ENCODE peak calls at places on chromosomes 16 and 17, in four cellular contexts. Y is NCI-H2227 treated with DMSO at 0.1 percent for 48 hours, J is natural killer cell, X is ELF-1. M is an unnamed sample.

GRCh38 chr16:82876951-82877350 is 250.2 kb downstream of the CDH13 start:
- DNase-seq in Y (no peak), J (no peak), X (no peak), M (no peak)

GRCh38 chr16:305916-306315 is 23.0 kb downstream of the PDIA2 start:
- DNase-seq in Y (no peak), J (no peak), X (no peak), M (no peak)

GRCh38 chr17:48055531-48056245 is 7.5 kb downstream of the NFE2L1 start:
- DNase-seq in Y (no peak), J (no peak), X (peak), M (peak)

GRCh38 chr16:3874242-3874641 is 6.3 kb downstream of the CREBBP start:
- DNase-seq in Y (no peak), J (no peak), X (no peak), M (no peak)

GRCh38 chr16:46731691-46732555 is 16.2 kb downstream of the MYLK3 start:
- DNase-seq in Y (no peak), J (no peak), X (no peak), M (no peak)

GRCh38 chr17:56045907-56046306 is 107.4 kb upstream of the ANKFN1 start:
- DNase-seq in Y (no peak), J (no peak), X (no peak), M (no peak)

GRCh38 chr17:63998721-63999679 is 849 bp downstream of the PRR29 start:
- DNase-seq in Y (no peak), J (no peak), X (no peak), M (no peak)

GRCh38 chr17:7330099-7331015 is 1.2 kb upstream of the NEURL4 start:
- DNase-seq in Y (peak), J (peak), X (peak), M (peak)

GRCh38 chr17:59377410-59377809 is 46.0 kb downstream of the YPEL2 start:
- DNase-seq in Y (no peak), J (no peak), X (no peak), M (no peak)

GRCh38 chr17:75271955-75272847 is 1.2 kb upstream of the MIF4GD start:
- DNase-seq in Y (no peak), J (no peak), X (no peak), M (peak)

GRCh38 chr17:48626470-48627241 is 498 bp upstream of the HOXB9 start:
- DNase-seq in Y (peak), J (peak), X (peak), M (peak)

GRCh38 chr17:74830861-74831260 is 28.8 kb downstream of the GRIN2C start:
- DNase-seq in Y (no peak), J (no peak), X (no peak), M (no peak)

GRCh38 chr17:29115906-29116651 is 64.1 kb downstream of the MYO18A start:
- DNase-seq in Y (peak), J (no peak), X (peak), M (peak)

GRCh38 chr17:78759203-78759968 is 22.7 kb downstream of the CYTH1 start:
- DNase-seq in Y (peak), J (peak), X (no peak), M (peak)

GRCh38 chr16:15898654-15899053 is 10.3 kb upstream of the CEP20 start:
- DNase-seq in Y (no peak), J (no peak), X (no peak), M (no peak)